ENCODE peak calls at places on chromosome 20, in seven cellular contexts. One of them, this sample, is unnamed. For H3K4me1, the result is how much of the 10 kb centered on the place peaks cover.

GRCh38 chr20:14544688-14545087 is 207.3 kb upstream of the FLRT3 start:
- DNase-seq in IMR-90: no peak
- DNase-seq in H9: no peak
- DNase-seq in mesenchymal stem cell: no peak
- DNase-seq in H1: no peak
- DNase-seq in mesendoderm: no peak
- DNase-seq in trophoblast cell: no peak
- DNase-seq in this sample: no peak

GRCh38 chr20:47795214-47795667 is 10.0 kb upstream of the SULF2 start:
- DNase-seq in IMR-90: no peak
- DNase-seq in H9: no peak
- DNase-seq in mesenchymal stem cell: no peak
- DNase-seq in H1: no peak
- DNase-seq in mesendoderm: no peak
- DNase-seq in trophoblast cell: no peak
- DNase-seq in this sample: no peak

GRCh38 chr20:1334761-1335160 is 5.8 kb upstream of the SDCBP2 start:
- DNase-seq in IMR-90: no peak
- DNase-seq in H9: peak
- DNase-seq in mesenchymal stem cell: peak
- DNase-seq in H1: no peak
- DNase-seq in mesendoderm: peak
- DNase-seq in trophoblast cell: no peak
- DNase-seq in this sample: no peak

GRCh38 chr20:51800769-51801219 is 1.5 kb downstream of the SALL4 start:
- DNase-seq in IMR-90: no peak
- DNase-seq in H9: no peak
- DNase-seq in mesenchymal stem cell: peak
- DNase-seq in H1: no peak
- DNase-seq in mesendoderm: peak
- DNase-seq in trophoblast cell: no peak
- DNase-seq in this sample: no peak

GRCh38 chr20:21503345-21503744 is 10.5 kb downstream of the NKX2-2 start:
- DNase-seq in IMR-90: peak
- DNase-seq in H9: no peak
- DNase-seq in mesenchymal stem cell: no peak
- DNase-seq in H1: no peak
- DNase-seq in mesendoderm: no peak
- DNase-seq in trophoblast cell: no peak
- DNase-seq in this sample: no peak

GRCh38 chr20:57944988-57945387 is 235.2 kb upstream of the PMEPA1 start:
- DNase-seq in IMR-90: no peak
- DNase-seq in H9: no peak
- DNase-seq in mesenchymal stem cell: no peak
- DNase-seq in H1: no peak
- DNase-seq in mesendoderm: no peak
- DNase-seq in trophoblast cell: peak
- DNase-seq in this sample: no peak

GRCh38 chr20:58020656-58021454 is 207.6 kb downstream of the ANKRD60 start:
- DNase-seq in IMR-90: no peak
- DNase-seq in H9: peak
- DNase-seq in mesenchymal stem cell: no peak
- DNase-seq in H1: no peak
- DNase-seq in mesendoderm: no peak
- DNase-seq in trophoblast cell: no peak
- DNase-seq in this sample: no peak

GRCh38 chr20:25066386-25066785 is 8.4 kb upstream of the ACSS1 start:
- DNase-seq in IMR-90: no peak
- DNase-seq in H9: no peak
- DNase-seq in mesenchymal stem cell: no peak
- DNase-seq in H1: no peak
- DNase-seq in mesendoderm: no peak
- DNase-seq in trophoblast cell: no peak
- DNase-seq in this sample: no peak

GRCh38 chr20:59775221-59776055 is 158.0 kb downstream of the SYCP2 start:
- DNase-seq in IMR-90: no peak
- DNase-seq in H9: peak
- DNase-seq in mesenchymal stem cell: no peak
- DNase-seq in H1: no peak
- DNase-seq in mesendoderm: no peak
- DNase-seq in trophoblast cell: no peak
- DNase-seq in this sample: no peak

GRCh38 chr20:3011752-3012151 is 31.7 kb upstream of the GNRH2 start:
- DNase-seq in IMR-90: no peak
- DNase-seq in H9: no peak
- DNase-seq in mesenchymal stem cell: no peak
- DNase-seq in H1: no peak
- DNase-seq in mesendoderm: no peak
- DNase-seq in trophoblast cell: no peak
- DNase-seq in this sample: no peak

GRCh38 chr20:61115627-61116026 is 136.4 kb upstream of the CDH4 start:
- DNase-seq in IMR-90: no peak
- DNase-seq in H9: no peak
- DNase-seq in mesenchymal stem cell: no peak
- DNase-seq in H1: no peak
- DNase-seq in mesendoderm: no peak
- DNase-seq in trophoblast cell: no peak
- DNase-seq in this sample: no peak

GRCh38 chr20:31633339-31633914 is 4.3 kb upstream of the COX4I2 start:
- DNase-seq in IMR-90: peak
- DNase-seq in H9: no peak
- DNase-seq in mesenchymal stem cell: no peak
- DNase-seq in H1: no peak
- DNase-seq in mesendoderm: no peak
- DNase-seq in trophoblast cell: no peak
- DNase-seq in this sample: no peak

GRCh38 chr20:64110411-64111068 is 3.2 kb upstream of the NPBWR2 start:
- DNase-seq in IMR-90: no peak
- DNase-seq in H9: no peak
- DNase-seq in mesenchymal stem cell: no peak
- DNase-seq in H1: no peak
- DNase-seq in mesendoderm: no peak
- DNase-seq in trophoblast cell: no peak
- DNase-seq in this sample: no peak

GRCh38 chr20:5718896-5719595 is 31.2 kb upstream of the SHLD1 start:
- DNase-seq in IMR-90: no peak
- DNase-seq in H9: no peak
- DNase-seq in mesenchymal stem cell: no peak
- DNase-seq in H1: no peak
- DNase-seq in mesendoderm: peak
- DNase-seq in trophoblast cell: no peak
- DNase-seq in this sample: no peak

GRCh38 chr20:58984691-58985090 is 3.6 kb downstream of the NELFCD start:
- DNase-seq in IMR-90: no peak
- DNase-seq in H9: no peak
- DNase-seq in mesenchymal stem cell: no peak
- DNase-seq in H1: no peak
- DNase-seq in mesendoderm: no peak
- DNase-seq in trophoblast cell: no peak
- DNase-seq in this sample: no peak

GRCh38 chr20:38685853-38686473 is 38.3 kb upstream of the SLC32A1 start:
- DNase-seq in IMR-90: peak
- DNase-seq in H9: peak
- DNase-seq in mesenchymal stem cell: peak
- DNase-seq in H1: no peak
- DNase-seq in mesendoderm: peak
- DNase-seq in trophoblast cell: peak
- DNase-seq in this sample: peak

GRCh38 chr20:44066645-44067606 is 120.1 kb downstream of the JPH2 start:
- DNase-seq in IMR-90: no peak
- DNase-seq in H9: no peak
- DNase-seq in mesenchymal stem cell: no peak
- DNase-seq in H1: no peak
- DNase-seq in mesendoderm: no peak
- DNase-seq in trophoblast cell: no peak
- DNase-seq in this sample: no peak

GRCh38 chr20:14609328-14610221 is 272.2 kb upstream of the FLRT3 start:
- DNase-seq in IMR-90: no peak
- DNase-seq in H9: no peak
- DNase-seq in mesenchymal stem cell: no peak
- DNase-seq in H1: no peak
- DNase-seq in mesendoderm: peak
- DNase-seq in trophoblast cell: no peak
- DNase-seq in this sample: no peak

GRCh38 chr20:15099130-15099529 is 761.7 kb upstream of the FLRT3 start:
- DNase-seq in IMR-90: no peak
- DNase-seq in H9: no peak
- DNase-seq in mesenchymal stem cell: no peak
- DNase-seq in H1: no peak
- DNase-seq in mesendoderm: no peak
- DNase-seq in trophoblast cell: no peak
- DNase-seq in this sample: no peak

GRCh38 chr20:60009318-60009717 is 51.1 kb downstream of the CDH26 start:
- DNase-seq in IMR-90: no peak
- DNase-seq in H9: no peak
- DNase-seq in mesenchymal stem cell: no peak
- DNase-seq in H1: no peak
- DNase-seq in mesendoderm: no peak
- DNase-seq in trophoblast cell: no peak
- DNase-seq in this sample: no peak

GRCh38 chr20:58622671-58623578 is 28.2 kb upstream of the STX16 start:
- DNase-seq in IMR-90: peak
- DNase-seq in H9: no peak
- DNase-seq in mesenchymal stem cell: peak
- DNase-seq in H1: no peak
- DNase-seq in mesendoderm: no peak
- DNase-seq in trophoblast cell: no peak
- DNase-seq in this sample: no peak

GRCh38 chr20:5674176-5674660 is 76.0 kb upstream of the SHLD1 start:
- DNase-seq in IMR-90: peak
- DNase-seq in H9: no peak
- DNase-seq in mesenchymal stem cell: peak
- DNase-seq in H1: no peak
- DNase-seq in mesendoderm: no peak
- DNase-seq in trophoblast cell: peak
- DNase-seq in this sample: no peak

GRCh38 chr20:17615645-17616479 is 46.0 kb downstream of the DSTN start:
- DNase-seq in IMR-90: no peak
- DNase-seq in H9: no peak
- DNase-seq in mesenchymal stem cell: no peak
- DNase-seq in H1: no peak
- DNase-seq in mesendoderm: no peak
- DNase-seq in trophoblast cell: no peak
- DNase-seq in this sample: no peak

DNA sequence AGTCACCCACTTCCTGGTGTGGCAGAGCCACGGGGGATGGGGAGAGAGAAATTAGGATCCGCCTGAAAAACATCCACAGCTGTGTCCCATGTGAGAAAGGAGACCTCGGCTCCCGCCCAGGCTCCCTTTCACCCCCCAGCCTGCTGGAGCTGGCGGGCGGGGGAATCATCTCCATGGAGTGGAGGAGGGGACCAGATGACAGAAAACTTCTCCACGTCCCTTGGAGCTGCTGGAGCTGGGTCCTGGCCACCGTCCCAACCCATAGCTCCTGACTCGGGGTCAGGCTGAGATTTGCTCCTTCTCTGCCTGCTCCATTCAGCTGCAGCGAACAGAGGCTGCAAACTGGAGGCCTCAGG is 113.8 kb downstream of the CEBPB start:
- DNase-seq in IMR-90: peak
- DNase-seq in H9: peak
- DNase-seq in mesenchymal stem cell: peak
- DNase-seq in H1: no peak
- DNase-seq in mesendoderm: no peak
- DNase-seq in trophoblast cell: no peak
- DNase-seq in this sample: no peak
- H3K4me1 ChIP-seq in IMR-90: under half
- H3K4me1 ChIP-seq in H9: under half
- H3K4me1 ChIP-seq in mesenchymal stem cell: under half
- H3K4me1 ChIP-seq in H1: under half
- H3K4me1 ChIP-seq in mesendoderm: under half
- H3K4me1 ChIP-seq in trophoblast cell: under half
- H3K4me1 ChIP-seq in this sample: under half

DNA sequence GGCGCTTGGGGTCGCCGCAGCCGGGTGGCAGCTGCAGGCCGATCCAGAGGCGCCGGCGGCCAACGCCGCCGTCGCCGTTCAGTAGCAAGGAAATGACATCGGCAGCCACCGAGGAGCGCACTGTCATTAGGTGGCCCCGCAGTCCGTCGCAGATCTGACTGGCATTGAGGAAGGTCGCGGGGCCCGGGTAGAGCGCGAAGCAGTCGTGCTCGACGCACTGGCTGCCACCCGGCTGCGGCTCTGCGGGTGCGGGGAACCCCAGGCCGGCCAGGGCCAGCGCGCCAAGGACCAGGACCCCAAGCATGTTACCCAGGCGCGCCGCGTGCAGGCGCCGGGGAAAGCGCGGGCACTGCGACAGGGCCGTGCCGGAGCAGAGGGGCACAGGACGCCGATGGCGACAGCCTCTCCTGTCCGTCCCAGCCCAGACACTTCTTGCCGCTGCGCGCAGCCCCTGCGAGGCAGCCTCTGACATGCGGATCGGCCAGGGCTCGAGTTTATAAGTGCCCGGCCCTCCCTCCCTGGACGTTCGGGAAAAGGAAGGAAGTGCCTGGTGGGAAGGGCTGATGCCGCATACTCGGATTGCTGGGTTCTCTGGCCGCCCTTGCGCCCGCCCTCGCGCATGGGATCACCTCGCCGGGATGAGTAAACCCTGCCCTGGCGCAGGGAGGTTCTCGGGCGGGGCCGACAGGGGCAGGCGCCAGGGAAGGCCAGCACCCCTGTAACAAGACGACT is at the start of gene THBD:
- DNase-seq in IMR-90: peak
- DNase-seq in H9: peak
- DNase-seq in mesenchymal stem cell: peak
- DNase-seq in H1: no peak
- DNase-seq in mesendoderm: peak
- DNase-seq in trophoblast cell: peak
- DNase-seq in this sample: peak
- H3K27ac ChIP-seq in IMR-90: no peak
- H3K27ac ChIP-seq in H9: no peak
- H3K27ac ChIP-seq in mesenchymal stem cell: peak
- H3K27ac ChIP-seq in H1: no peak
- H3K27ac ChIP-seq in mesendoderm: no peak
- H3K27ac ChIP-seq in trophoblast cell: no peak
- H3K27ac ChIP-seq in this sample: no peak

GRCh38 chr20:34716921-34717229 is 12.7 kb downstream of the TP53INP2 start:
- DNase-seq in IMR-90: no peak
- DNase-seq in H9: no peak
- DNase-seq in mesenchymal stem cell: no peak
- DNase-seq in H1: no peak
- DNase-seq in mesendoderm: no peak
- DNase-seq in trophoblast cell: no peak
- DNase-seq in this sample: no peak
- H3K23ac ChIP-seq in IMR-90: no peak
- H3K23ac ChIP-seq in H9: no peak
- H3K23ac ChIP-seq in mesenchymal stem cell: no peak
- H3K23ac ChIP-seq in H1: no peak
- H3K23ac ChIP-seq in mesendoderm: no peak
- H3K23ac ChIP-seq in trophoblast cell: no peak
- H3K23ac ChIP-seq in this sample: no peak

DNA sequence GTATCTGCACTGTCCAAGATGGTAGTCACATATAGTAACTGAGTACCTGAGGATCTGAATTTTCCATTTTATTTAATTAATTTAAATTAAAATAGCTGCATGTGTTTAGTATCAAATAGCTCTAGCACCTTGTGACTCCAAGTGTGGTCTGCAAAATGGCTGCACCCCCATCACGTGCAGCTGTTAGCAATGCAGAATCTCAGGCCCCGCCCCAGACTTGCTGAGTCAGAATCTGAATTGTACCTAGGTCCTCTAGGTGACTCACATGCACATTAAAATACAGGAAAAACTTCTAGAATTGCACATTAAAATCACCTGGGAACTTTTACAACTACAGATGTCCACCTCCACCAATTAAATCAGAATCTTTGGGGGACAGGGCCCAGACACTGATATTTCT is 19.2 kb upstream of the FAM83C start:
- DNase-seq in IMR-90: peak
- DNase-seq in H9: peak
- DNase-seq in mesenchymal stem cell: no peak
- DNase-seq in H1: no peak
- DNase-seq in mesendoderm: peak
- DNase-seq in trophoblast cell: no peak
- DNase-seq in this sample: no peak
- H3K4me1 ChIP-seq in IMR-90: under half
- H3K4me1 ChIP-seq in H9: under half
- H3K4me1 ChIP-seq in mesenchymal stem cell: under half
- H3K4me1 ChIP-seq in H1: under half
- H3K4me1 ChIP-seq in mesendoderm: under half
- H3K4me1 ChIP-seq in trophoblast cell: under half
- H3K4me1 ChIP-seq in this sample: under half